ENCODE peak calls at places on chromosomes 16 and 17, in nine cellular contexts. W is tibial artery; O is AG04449; J is stimulated activated CD4-positive, alpha-beta T cell treated with anti-CD3 and anti-CD28 coated beads, Interleukin-4, amount 100 ng/mL, for 24 hours; V is substantia nigra; M is cardiac muscle cell; D is naive thymus-derived CD8-positive, alpha-beta T cell; N is activated gamma-delta T cell; L is kidney glomerular epithelial cell. C is an unnamed sample.

GRCh38 chr16:58201163-58201562 is 3.3 kb upstream of the CSNK2A2 start:
- DNase-seq in W (no peak), O (no peak), J (no peak), V (no peak), M (no peak), D (no peak), N (no peak), L (no peak), C (no peak)

GRCh38 chr17:49993423-49994037 is 1.5 kb downstream of the DLX3 start:
- DNase-seq in W (no peak), O (no peak), J (peak), V (no peak), M (peak), D (peak), N (no peak), L (no peak), C (no peak)

GRCh38 chr16:53545433-53545832 is 42.4 kb upstream of the AKTIP start:
- DNase-seq in W (no peak), O (no peak), J (peak), V (no peak), M (no peak), D (peak), N (no peak), L (no peak), C (no peak)

GRCh38 chr17:1469231-1469852 is 13.3 kb upstream of the CRK start:
- DNase-seq in W (no peak), O (no peak), J (no peak), V (no peak), M (peak), D (no peak), N (no peak), L (no peak), C (no peak)

GRCh38 chr17:72184805-72185204 is 64.0 kb downstream of the SOX9 start:
- DNase-seq in W (no peak), O (no peak), J (no peak), V (no peak), M (peak), D (no peak), N (no peak), L (no peak), C (no peak)

GRCh38 chr16:82954224-82954929 is 327.6 kb downstream of the CDH13 start:
- DNase-seq in W (no peak), O (peak), J (no peak), V (no peak), M (peak), D (no peak), N (no peak), L (no peak), C (peak)

GRCh38 chr16:1645914-1646525 is 32.1 kb upstream of the JPT2 start:
- DNase-seq in W (no peak), O (no peak), J (peak), V (no peak), M (no peak), D (no peak), N (no peak), L (no peak), C (no peak)

GRCh38 chr17:10875411-10875810 is 37.5 kb upstream of the PIRT start:
- DNase-seq in W (no peak), O (no peak), J (no peak), V (no peak), M (peak), D (peak), N (no peak), L (no peak), C (no peak)

GRCh38 chr17:75153854-75154194 is 488 bp downstream of the JPT1 start:
- DNase-seq in W (no peak), O (no peak), J (peak), V (no peak), M (no peak), D (no peak), N (no peak), L (no peak), C (no peak)

GRCh38 chr16:4160663-4161436 is 44.6 kb upstream of the ADCY9 start:
- DNase-seq in W (no peak), O (no peak), J (no peak), V (no peak), M (peak), D (no peak), N (no peak), L (no peak), C (peak)